ENCODE peak calls at places on chromosomes 12 and 14, in four cellular contexts. D is stimulated activated CD4-positive, alpha-beta T cell treated with anti-CD3 and anti-CD28 coated beads, Interleukin-12 subunit alpha, Interleukin-12 subunit beta, amount 100 ng/mL, for 4 hours; U is activated CD4-positive, alpha-beta T cell treated with anti-CD3 and anti-CD28 coated beads for 24 hours; Y is KBM-7. I is an unnamed sample.

GRCh38 chr14:34059925-34060746 is 109.3 kb upstream of the EGLN3 start:
- DNase-seq in D (peak; percentile 52), U (peak; percentile 37), Y (no peak), I (peak; percentile 36)

GRCh38 chr12:67981236-67982164 is 7.7 kb upstream of the IFNG-AS1 start:
- DNase-seq in D (no peak), U (no peak), Y (no peak), I (no peak)

GRCh38 chr12:66118240-66118891 is 12.2 kb downstream of the LLPH start:
- DNase-seq in D (no peak), U (no peak), Y (no peak), I (no peak)

GRCh38 chr14:76391981-76392690 is 16.2 kb downstream of the ESRRB start:
- DNase-seq in D (no peak), U (no peak), Y (no peak), I (no peak)

GRCh38 chr14:21987937-21988336 is 314.3 kb upstream of the OR4E1 start:
- DNase-seq in D (no peak), U (no peak), Y (peak; percentile 30), I (peak; percentile 14)

GRCh38 chr14:103102689-103103260 is 8.2 kb downstream of the EXOC3L4 start:
- DNase-seq in D (no peak), U (no peak), Y (no peak), I (no peak)

GRCh38 chr12:70576341-70577282 is 60.6 kb downstream of the PTPRB start:
- DNase-seq in D (no peak), U (no peak), Y (peak; percentile 66), I (peak; percentile 89)

GRCh38 chr14:103206023-103206481 is 82.8 kb downstream of the TNFAIP2 start:
- DNase-seq in D (no peak), U (no peak), Y (no peak), I (no peak)

GRCh38 chr12:86334071-86334470 is 77.9 kb upstream of the MGAT4C start:
- DNase-seq in D (no peak), U (no peak), Y (no peak), I (no peak)

GRCh38 chr14:94136575-94137331 is 7.3 kb upstream of the IFI27L2 start:
- DNase-seq in D (peak; percentile 83), U (peak; percentile 88), Y (peak; percentile 87), I (peak; percentile 93)

GRCh38 chr12:77943466-77943865 is 112.8 kb downstream of the NAV3 start:
- DNase-seq in D (no peak), U (no peak), Y (no peak), I (no peak)

GRCh38 chr12:100867639-100868393 is 73.2 kb downstream of the ANO4 start:
- DNase-seq in D (no peak), U (no peak), Y (no peak), I (no peak)

GRCh38 chr12:112506513-112507166 is 87.9 kb downstream of the PTPN11 start:
- DNase-seq in D (no peak), U (no peak), Y (no peak), I (no peak)

GRCh38 chr14:54673193-54674121 is 106.5 kb downstream of the SAMD4A start:
- DNase-seq in D (no peak), U (no peak), Y (no peak), I (no peak)

GRCh38 chr12:50971946-50972345 is 19.6 kb downstream of the HIGD1C start:
- DNase-seq in D (no peak), U (no peak), Y (no peak), I (no peak)

GRCh38 chr14:22822619-22823551 is 6.8 kb upstream of the MRPL52 start:
- DNase-seq in D (peak; percentile 64), U (peak; percentile 61), Y (peak; percentile 94), I (peak; percentile 86)

GRCh38 chr12:18643673-18644072 is 94.1 kb downstream of the PLCZ1 start:
- DNase-seq in D (no peak), U (no peak), Y (no peak), I (no peak)

GRCh38 chr12:26125451-26126339 is 858 bp upstream of the BHLHE41 start:
- DNase-seq in D (peak; percentile 34), U (peak; percentile 40), Y (peak; percentile 74), I (peak; percentile 87)

GRCh38 chr14:22391908-22392307 is 197.1 kb downstream of the DAD1 start:
- DNase-seq in D (no peak), U (no peak), Y (peak; percentile 89), I (peak; percentile 66)

GRCh38 chr14:45902241-45902640 is 649.2 kb upstream of the MIS18BP1 start:
- DNase-seq in D (no peak), U (no peak), Y (no peak), I (no peak)

GRCh38 chr12:49527361-49528130 is 11.3 kb upstream of the KCNH3 start:
- DNase-seq in D (no peak), U (no peak), Y (no peak), I (no peak)

I was measured in midbrain.